ENCODE peak calls at places on chromosome 15, in four cellular contexts. One of them, this sample, is unnamed.

GRCh38 chr15:88759872-88760271 is 43.4 kb upstream of the ACAN start:
- DNase-seq in IMR-90: no peak
- DNase-seq in neuronal stem cell: no peak
- DNase-seq in mesenchymal stem cell: no peak
- DNase-seq in this sample: no peak

GRCh38 chr15:31558840-31559239 is 232.2 kb downstream of the KLF13 start:
- DNase-seq in IMR-90: no peak
- DNase-seq in neuronal stem cell: no peak
- DNase-seq in mesenchymal stem cell: no peak
- DNase-seq in this sample: no peak

GRCh38 chr15:59237854-59238252 is 31.2 kb downstream of the LDHAL6B start:
- DNase-seq in IMR-90: no peak
- DNase-seq in neuronal stem cell: no peak
- DNase-seq in mesenchymal stem cell: peak; percentile 60
- DNase-seq in this sample: no peak

GRCh38 chr15:88897456-88898194 is 2.3 kb upstream of the HAPLN3 start:
- DNase-seq in IMR-90: peak; percentile 71
- DNase-seq in neuronal stem cell: no peak
- DNase-seq in mesenchymal stem cell: peak; percentile 73
- DNase-seq in this sample: peak; percentile 54

GRCh38 chr15:38864827-38865604 is 300.4 kb upstream of the RASGRP1 start:
- DNase-seq in IMR-90: peak; percentile 83
- DNase-seq in neuronal stem cell: no peak
- DNase-seq in mesenchymal stem cell: peak; percentile 37
- DNase-seq in this sample: peak; percentile 45

GRCh38 chr15:95970326-95970725 is 360.2 kb upstream of the NR2F2 start:
- DNase-seq in IMR-90: no peak
- DNase-seq in neuronal stem cell: no peak
- DNase-seq in mesenchymal stem cell: no peak
- DNase-seq in this sample: no peak

GRCh38 chr15:59396211-59396610 is 23.5 kb upstream of the MYO1E start:
- DNase-seq in IMR-90: no peak
- DNase-seq in neuronal stem cell: no peak
- DNase-seq in mesenchymal stem cell: no peak
- DNase-seq in this sample: no peak

GRCh38 chr15:25875551-25875950 is 12.4 kb upstream of the ATP10A start:
- DNase-seq in IMR-90: no peak
- DNase-seq in neuronal stem cell: no peak
- DNase-seq in mesenchymal stem cell: no peak
- DNase-seq in this sample: no peak

GRCh38 chr15:78290222-78290621 is 9.2 kb downstream of the SKIC8 start:
- DNase-seq in IMR-90: no peak
- DNase-seq in neuronal stem cell: no peak
- DNase-seq in mesenchymal stem cell: no peak
- DNase-seq in this sample: no peak

GRCh38 chr15:70094690-70095311 is 2.9 kb downstream of the TLE3 start:
- DNase-seq in IMR-90: no peak
- DNase-seq in neuronal stem cell: no peak
- DNase-seq in mesenchymal stem cell: peak; percentile 61
- DNase-seq in this sample: no peak

GRCh38 chr15:47411733-47412530 is 305.4 kb upstream of the SEMA6D start:
- DNase-seq in IMR-90: no peak
- DNase-seq in neuronal stem cell: no peak
- DNase-seq in mesenchymal stem cell: no peak
- DNase-seq in this sample: no peak

GRCh38 chr15:88702983-88703382 is 64.2 kb downstream of the ISG20 start:
- DNase-seq in IMR-90: peak; percentile 16
- DNase-seq in neuronal stem cell: no peak
- DNase-seq in mesenchymal stem cell: peak; percentile 19
- DNase-seq in this sample: no peak

GRCh38 chr15:89226359-89227221 is 5.2 kb upstream of the RLBP1 start:
- DNase-seq in IMR-90: no peak
- DNase-seq in neuronal stem cell: no peak
- DNase-seq in mesenchymal stem cell: no peak
- DNase-seq in this sample: no peak

DNA sequence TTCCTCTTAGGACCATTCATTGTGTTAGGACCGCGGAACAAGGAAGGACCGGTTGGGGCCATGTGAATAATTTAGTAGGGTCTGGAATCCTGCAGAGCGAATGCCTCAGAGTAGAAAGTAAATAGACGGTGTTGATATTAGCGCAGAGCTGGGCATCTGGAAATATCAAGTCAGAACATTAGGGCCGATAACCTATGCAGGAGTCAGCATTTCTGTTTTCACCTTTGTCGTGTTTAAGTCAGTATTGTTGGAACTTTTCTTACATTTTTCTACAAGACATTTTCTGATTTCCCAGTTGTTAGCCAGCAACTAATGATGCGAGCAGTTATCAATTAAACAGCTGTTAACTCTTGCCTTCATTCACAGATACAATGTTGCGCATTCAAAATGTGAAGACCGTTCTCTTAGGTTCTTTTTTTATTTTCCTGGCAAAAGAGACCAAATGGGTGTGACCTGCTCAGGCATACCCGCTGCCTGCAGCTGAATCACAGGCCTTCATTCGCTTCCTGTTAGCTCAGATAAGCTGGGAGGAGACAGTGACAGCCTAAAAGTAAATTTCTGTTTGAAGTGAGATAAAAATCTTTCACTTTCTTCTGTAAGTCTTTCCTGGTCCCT is 964 bp upstream of the PKM start:
- DNase-seq in IMR-90: peak; percentile 82
- DNase-seq in neuronal stem cell: no peak
- DNase-seq in mesenchymal stem cell: peak; percentile 86
- DNase-seq in this sample: peak; percentile 93
- H3K18ac ChIP-seq in IMR-90: peak overlapping the region; percentile 71
- H3K18ac ChIP-seq in neuronal stem cell: peak overlapping the region; percentile 95
- H3K18ac ChIP-seq in mesenchymal stem cell: peak overlapping the region; percentile 97
- H3K18ac ChIP-seq in this sample: peak overlapping the region; percentile 100

DNA sequence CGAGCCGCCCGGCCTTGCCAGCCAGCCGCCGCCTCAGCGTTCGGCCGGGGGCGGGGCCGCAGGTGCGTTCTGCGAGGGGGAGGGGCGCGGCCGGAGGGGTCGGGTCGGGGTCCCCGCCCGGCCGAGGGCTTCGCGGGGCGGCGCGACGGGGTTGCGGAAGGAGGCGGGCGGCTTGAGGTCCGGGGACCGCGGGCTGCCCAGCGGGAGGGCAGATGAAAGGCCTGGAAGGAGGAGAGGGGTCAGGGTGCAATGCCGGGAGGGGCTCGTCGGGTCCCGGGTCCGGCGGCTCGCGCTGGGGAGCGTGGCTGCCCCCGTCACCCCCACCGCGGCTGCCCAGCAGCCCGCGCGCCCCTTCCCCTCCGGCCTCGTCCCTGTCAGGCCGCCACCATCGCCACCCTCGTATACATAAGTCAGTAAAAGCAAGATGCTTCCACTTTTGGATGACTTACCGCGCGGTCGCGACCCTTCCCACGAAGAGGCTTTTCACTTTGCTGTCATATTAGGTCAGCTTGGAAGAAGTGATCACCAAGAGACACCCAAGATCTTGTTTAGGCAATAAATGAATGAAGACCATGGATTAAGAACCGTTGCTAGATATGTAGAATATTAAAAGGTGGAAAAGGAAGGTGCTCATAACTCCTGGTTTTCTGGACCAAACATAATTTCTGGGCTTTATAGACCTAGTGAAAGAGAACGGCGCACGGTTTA is 649 bp upstream of the ANP32A start:
- DNase-seq in IMR-90: no peak
- DNase-seq in neuronal stem cell: peak; percentile 20
- DNase-seq in mesenchymal stem cell: peak; percentile 13
- DNase-seq in this sample: no peak
- H3K18ac ChIP-seq in IMR-90: no peak overlapping the region
- H3K18ac ChIP-seq in neuronal stem cell: peak overlapping the region; percentile 95
- H3K18ac ChIP-seq in mesenchymal stem cell: peak overlapping the region; percentile 14
- H3K18ac ChIP-seq in this sample: peak overlapping the region; percentile 96

GRCh38 chr15:41283653-41284424 is 48.6 kb downstream of the OIP5 start:
- DNase-seq in IMR-90: peak; percentile 99
- DNase-seq in neuronal stem cell: peak; percentile 98
- DNase-seq in mesenchymal stem cell: peak; percentile 99
- DNase-seq in this sample: peak; percentile 99
- H3K18ac ChIP-seq in IMR-90: peak overlapping the region; percentile 1
- H3K18ac ChIP-seq in neuronal stem cell: peak overlapping the region; percentile 100
- H3K18ac ChIP-seq in mesenchymal stem cell: peak overlapping the region; percentile 93
- H3K18ac ChIP-seq in this sample: peak overlapping the region; percentile 89

GRCh38 chr15:40695469-40695910 is 516 bp downstream of the RAD51 start:
- DNase-seq in IMR-90: peak; percentile 11
- DNase-seq in neuronal stem cell: no peak
- DNase-seq in mesenchymal stem cell: peak; percentile 68
- DNase-seq in this sample: no peak
- H3K18ac ChIP-seq in IMR-90: peak overlapping the region; percentile 35
- H3K18ac ChIP-seq in neuronal stem cell: peak overlapping the region; percentile 98
- H3K18ac ChIP-seq in mesenchymal stem cell: peak overlapping the region; percentile 71
- H3K18ac ChIP-seq in this sample: peak overlapping the region; percentile 7

DNA sequence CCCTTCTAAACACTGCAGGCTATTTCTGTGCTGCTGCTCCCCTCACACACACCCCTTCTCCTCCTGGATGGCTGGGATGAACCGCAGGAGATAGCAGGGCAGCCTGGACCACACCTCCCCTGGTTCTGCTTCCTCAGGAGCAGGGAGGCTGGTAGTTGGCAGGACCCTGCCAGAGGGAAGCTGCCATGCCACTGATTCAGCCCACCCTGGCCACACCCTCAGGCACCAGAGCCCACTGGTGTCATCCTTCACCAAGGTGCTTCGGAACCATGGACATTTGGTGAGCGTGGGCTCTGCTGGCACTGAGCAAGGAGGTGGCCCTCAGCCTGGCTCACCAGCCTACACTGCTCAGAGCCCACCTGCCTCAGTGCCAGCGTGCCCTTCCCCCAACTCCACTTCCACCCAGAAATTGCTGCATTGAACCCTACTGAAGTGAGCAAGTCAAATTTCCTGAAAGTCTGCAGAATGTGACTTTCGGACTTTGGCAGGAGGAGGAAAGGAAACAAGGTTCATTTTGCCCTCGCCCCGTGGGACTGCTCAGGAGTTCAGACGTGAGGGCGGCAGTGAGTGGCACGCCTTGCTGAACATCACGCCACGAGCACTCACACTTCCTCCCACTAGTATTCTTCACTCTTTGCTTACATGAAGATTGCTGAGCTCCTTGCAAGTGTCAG is 26.3 kb downstream of the BMF start:
- DNase-seq in IMR-90: no peak
- DNase-seq in neuronal stem cell: no peak
- DNase-seq in mesenchymal stem cell: no peak
- DNase-seq in this sample: no peak
- H3K18ac ChIP-seq in IMR-90: peak overlapping the region; percentile 82
- H3K18ac ChIP-seq in neuronal stem cell: peak overlapping the region; percentile 90
- H3K18ac ChIP-seq in mesenchymal stem cell: peak overlapping the region; percentile 93
- H3K18ac ChIP-seq in this sample: no peak overlapping the region

DNA sequence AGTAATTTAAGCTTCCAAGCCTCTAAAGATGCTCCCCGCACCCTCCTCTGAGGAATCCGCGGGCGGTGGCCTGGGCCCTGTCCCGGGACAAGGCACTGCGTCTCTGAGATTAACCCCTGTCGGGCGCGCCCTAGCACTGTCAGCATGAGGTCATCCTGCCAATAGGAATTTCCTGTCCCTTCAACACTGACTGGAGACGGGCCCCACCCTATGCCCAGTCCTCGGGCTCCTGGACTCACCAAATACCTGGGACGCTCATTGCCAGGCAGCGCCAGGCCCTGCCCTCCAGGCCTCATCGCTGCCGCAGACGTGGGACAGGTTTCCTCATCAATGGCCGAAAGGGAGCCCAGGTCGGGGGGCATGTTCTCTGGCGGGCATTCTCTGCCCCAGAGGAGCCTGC is 67.6 kb upstream of the SH3GL3 start:
- DNase-seq in IMR-90: no peak
- DNase-seq in neuronal stem cell: no peak
- DNase-seq in mesenchymal stem cell: peak; percentile 16
- DNase-seq in this sample: peak; percentile 59
- H3K18ac ChIP-seq in IMR-90: no peak overlapping the region
- H3K18ac ChIP-seq in neuronal stem cell: peak overlapping the region; percentile 44
- H3K18ac ChIP-seq in mesenchymal stem cell: no peak overlapping the region
- H3K18ac ChIP-seq in this sample: no peak overlapping the region

This sample was measured in mesendoderm.